ENCODE peak calls at places on chromosomes 12 and 14, in ten cellular contexts. A is HFFc6; K is foreskin fibroblast; F is stimulated activated CD4-positive, alpha-beta T cell treated with anti-CD3 and anti-CD28 coated beads, Interleukin-2, amount 100 ng/mL, for 48 hours; U is Peyer's patch; E is LHCN-M2; H is HEK293T; X is KG1; P is GM12865; L is GDM1. N is an unnamed sample.

GRCh38 chr12:120240495-120240833 is 25.1 kb downstream of the PXN start:
- DNase-seq in U (no peak), H (no peak), A (no peak), L (no peak), E (peak; percentile 32), X (no peak), F (no peak), K (peak; percentile 64), P (no peak), N (no peak)

GRCh38 chr14:105491366-105492006 is 440 bp downstream of the TEDC1 start:
- DNase-seq in P (peak; percentile 91), X (no peak), F (peak; percentile 94), U (peak; percentile 58), H (peak; percentile 95), K (peak; percentile 69), L (peak; percentile 68), E (peak; percentile 64), A (peak; percentile 28), N (peak; percentile 87)

GRCh38 chr12:14403293-14403692 is 37.8 kb downstream of the ATF7IP start:
- DNase-seq in H (no peak), K (no peak), F (no peak), E (no peak), X (no peak), L (no peak), P (no peak), A (no peak), U (no peak), N (no peak)

GRCh38 chr14:85197976-85198375 is 332.0 kb upstream of the FLRT2 start:
- DNase-seq in X (no peak), U (no peak), H (no peak), A (no peak), L (no peak), K (peak; percentile 36), F (no peak), E (no peak), P (no peak), N (no peak)

GRCh38 chr14:21093769-21094681 is 4.4 kb downstream of the ZNF219 start:
- DNase-seq in L (no peak), P (no peak), K (no peak), H (no peak), X (no peak), F (no peak), U (no peak), A (no peak), E (no peak), N (no peak)

GRCh38 chr12:131829351-131829794 is 1.2 kb downstream of the MMP17 start:
- DNase-seq in U (no peak), K (peak; percentile 64), E (peak; percentile 38), A (no peak), P (no peak), H (no peak), L (no peak), X (no peak), F (no peak), N (peak; percentile 65)

GRCh38 chr12:132260721-132261120 is 68.7 kb downstream of the GALNT9 start:
- DNase-seq in X (no peak), H (no peak), K (no peak), A (no peak), L (no peak), E (no peak), U (no peak), P (no peak), F (no peak), N (no peak)

GRCh38 chr14:33030406-33030805 is 91.7 kb downstream of the NPAS3 start:
- DNase-seq in E (no peak), A (no peak), F (no peak), L (no peak), U (no peak), H (no peak), X (no peak), K (no peak), P (no peak), N (no peak)

GRCh38 chr12:106097011-106097410 is 41.7 kb downstream of the NUAK1 start:
- DNase-seq in K (no peak), E (no peak), L (no peak), H (no peak), U (no peak), A (no peak), X (no peak), P (no peak), F (no peak), N (no peak)

GRCh38 chr12:25648460-25648859 is 95.4 kb upstream of the LMNTD1 start:
- DNase-seq in L (no peak), E (peak; percentile 69), P (no peak), K (peak; percentile 79), U (no peak), H (peak; percentile 66), X (no peak), A (peak; percentile 86), F (no peak), N (no peak)

GRCh38 chr12:65443038-65443437 is 164.6 kb downstream of the MSRB3 start:
- DNase-seq in U (no peak), K (peak; percentile 80), X (no peak), H (no peak), L (no peak), A (peak; percentile 49), F (no peak), E (no peak), P (no peak), N (no peak)

GRCh38 chr14:68309631-68310030 is 483.2 kb downstream of the ZFP36L1 start:
- DNase-seq in E (peak; percentile 48), H (no peak), F (no peak), L (peak; percentile 37), U (no peak), X (no peak), K (peak; percentile 8), P (no peak), A (no peak), N (no peak)

GRCh38 chr14:99391671-99392070 is 89.0 kb downstream of the SETD3 start:
- DNase-seq in K (peak; percentile 70), A (peak; percentile 41), H (no peak), P (no peak), F (no peak), L (no peak), U (no peak), E (peak; percentile 14), X (no peak), N (no peak)

GRCh38 chr12:97837401-97837800 is 374.8 kb downstream of the RMST start:
- DNase-seq in P (no peak), F (no peak), X (no peak), K (peak; percentile 1), A (no peak), U (no peak), H (no peak), E (peak; percentile 0), L (no peak), N (no peak)

GRCh38 chr12:32586390-32586789 is 92.7 kb upstream of the DNM1L start:
- DNase-seq in P (no peak), K (peak; percentile 82), A (no peak), F (no peak), E (peak; percentile 83), H (no peak), X (no peak), L (peak; percentile 25), U (no peak), N (no peak)

GRCh38 chr12:53005215-53005985 is 856 bp upstream of the EIF4B start:
- DNase-seq in E (no peak), K (no peak), U (no peak), X (no peak), P (peak; percentile 14), F (no peak), L (no peak), H (no peak), A (no peak), N (peak; percentile 68)

GRCh38 chr12:68461645-68462044 is 129.5 kb upstream of the MDM1 start:
- DNase-seq in A (no peak), X (no peak), U (no peak), K (no peak), F (no peak), E (no peak), P (no peak), H (no peak), L (no peak), N (no peak)

GRCh38 chr12:54419088-54419887 is at the start of gene ITGA5:
- DNase-seq in P (no peak), F (peak; percentile 38), L (no peak), K (peak; percentile 93), H (peak; percentile 73), X (no peak), E (peak; percentile 77), A (peak; percentile 63), U (peak; percentile 48), N (peak; percentile 87)

GRCh38 chr14:71720978-71721624 is 211.1 kb upstream of the RGS6 start:
- DNase-seq in A (peak; percentile 78), P (peak; percentile 66), L (peak; percentile 33), K (peak; percentile 88), X (no peak), U (no peak), F (peak; percentile 20), E (peak; percentile 84), H (peak; percentile 59), N (no peak)

GRCh38 chr12:67780580-67781084 is 132.1 kb downstream of the DYRK2 start:
- DNase-seq in L (no peak), E (no peak), X (no peak), H (no peak), K (no peak), P (no peak), A (no peak), U (no peak), F (no peak), N (no peak)

GRCh38 chr12:43824207-43824775 is 11.6 kb upstream of the TMEM117 start:
- DNase-seq in P (no peak), E (no peak), F (no peak), X (no peak), K (no peak), U (no peak), A (no peak), H (no peak), L (no peak), N (no peak)

GRCh38 chr14:54348923-54349615 is 47.7 kb upstream of the CDKN3 start:
- DNase-seq in H (no peak), X (no peak), E (peak; percentile 49), F (no peak), U (no peak), K (peak; percentile 76), L (no peak), P (no peak), A (no peak), N (no peak)

GRCh38 chr12:70835948-70836347 is 84.6 kb downstream of the PTPRR start:
- DNase-seq in U (no peak), A (no peak), E (no peak), K (no peak), P (no peak), X (no peak), H (no peak), F (no peak), L (no peak), N (no peak)

GRCh38 chr12:45613306-45613705 is 116.2 kb upstream of the ARID2 start:
- DNase-seq in K (peak; percentile 57), P (no peak), F (no peak), E (no peak), X (no peak), L (no peak), A (peak; percentile 37), U (no peak), H (no peak), N (no peak)

GRCh38 chr12:75862692-75863471 is 168.7 kb downstream of the PHLDA1 start:
- DNase-seq in F (no peak), L (no peak), X (no peak), E (peak; percentile 79), H (no peak), K (peak; percentile 92), U (no peak), A (peak; percentile 78), P (no peak), N (no peak)

GRCh38 chr12:20368653-20369163 is 371 bp downstream of the PDE3A start:
- DNase-seq in L (no peak), U (no peak), E (peak; percentile 29), P (no peak), A (no peak), X (no peak), H (peak; percentile 35), K (peak; percentile 67), F (no peak), N (peak; percentile 52)

GRCh38 chr14:103123634-103124500 is 606 bp downstream of the TNFAIP2 start:
- DNase-seq in X (no peak), P (no peak), F (no peak), E (no peak), L (no peak), U (no peak), K (peak; percentile 48), H (no peak), A (no peak), N (no peak)

GRCh38 chr12:111428728-111429175 is 23.0 kb downstream of the SH2B3 start:
- DNase-seq in H (no peak), U (peak; percentile 71), L (peak; percentile 87), K (no peak), F (no peak), E (no peak), P (peak; percentile 55), X (peak; percentile 78), A (no peak), N (peak; percentile 84)

N was measured in upper lobe of right lung.